ENCODE peak calls at places on chromosomes 6 and 20, in four cellular contexts. Y is GM12878, W is tibial nerve, S is Peyer's patch. J is an unnamed sample.

GRCh38 chr6:113068569-113068968 is 721.4 kb downstream of the RFPL4B start:
- DNase-seq in Y (no peak), W (no peak), S (no peak), J (no peak)

GRCh38 chr6:1099257-1099656 is 212.6 kb upstream of the FOXQ1 start:
- DNase-seq in S (no peak), W (no peak), Y (no peak), J (no peak)

GRCh38 chr6:30730611-30731435 is 10.7 kb downstream of the TUBB start:
- DNase-seq in W (peak), S (peak), Y (no peak), J (peak)

GRCh38 chr20:40431611-40432010 is 257.4 kb downstream of the MAFB start:
- DNase-seq in Y (no peak), W (no peak), S (no peak), J (no peak)

GRCh38 chr6:122660296-122660695 is 50.1 kb downstream of the PKIB start:
- DNase-seq in Y (no peak), W (no peak), S (no peak), J (no peak)

GRCh38 chr6:24183584-24183983 is 57.6 kb downstream of the NRSN1 start:
- DNase-seq in Y (no peak), W (no peak), S (no peak), J (no peak)

GRCh38 chr20:58987790-58988564 is 6.9 kb downstream of the NELFCD start:
- DNase-seq in W (no peak), S (no peak), Y (no peak), J (no peak)

GRCh38 chr20:22887796-22888195 is 147.3 kb upstream of the SSTR4 start:
- DNase-seq in Y (no peak), S (no peak), W (no peak), J (no peak)

GRCh38 chr6:148693882-148694484 is 52.8 kb upstream of the UST start:
- DNase-seq in Y (no peak), S (no peak), W (no peak), J (no peak)

GRCh38 chr6:166627875-166628849 is 1.1 kb upstream of the RPS6KA2 start:
- DNase-seq in S (peak), W (no peak), Y (no peak), J (no peak)

GRCh38 chr6:24761193-24761835 is 13.4 kb upstream of the GMNN start:
- DNase-seq in S (no peak), Y (no peak), W (no peak), J (no peak)

GRCh38 chr20:59603727-59604608 is at the start of gene PHACTR3:
- DNase-seq in Y (no peak), S (no peak), W (no peak), J (no peak)

DNA sequence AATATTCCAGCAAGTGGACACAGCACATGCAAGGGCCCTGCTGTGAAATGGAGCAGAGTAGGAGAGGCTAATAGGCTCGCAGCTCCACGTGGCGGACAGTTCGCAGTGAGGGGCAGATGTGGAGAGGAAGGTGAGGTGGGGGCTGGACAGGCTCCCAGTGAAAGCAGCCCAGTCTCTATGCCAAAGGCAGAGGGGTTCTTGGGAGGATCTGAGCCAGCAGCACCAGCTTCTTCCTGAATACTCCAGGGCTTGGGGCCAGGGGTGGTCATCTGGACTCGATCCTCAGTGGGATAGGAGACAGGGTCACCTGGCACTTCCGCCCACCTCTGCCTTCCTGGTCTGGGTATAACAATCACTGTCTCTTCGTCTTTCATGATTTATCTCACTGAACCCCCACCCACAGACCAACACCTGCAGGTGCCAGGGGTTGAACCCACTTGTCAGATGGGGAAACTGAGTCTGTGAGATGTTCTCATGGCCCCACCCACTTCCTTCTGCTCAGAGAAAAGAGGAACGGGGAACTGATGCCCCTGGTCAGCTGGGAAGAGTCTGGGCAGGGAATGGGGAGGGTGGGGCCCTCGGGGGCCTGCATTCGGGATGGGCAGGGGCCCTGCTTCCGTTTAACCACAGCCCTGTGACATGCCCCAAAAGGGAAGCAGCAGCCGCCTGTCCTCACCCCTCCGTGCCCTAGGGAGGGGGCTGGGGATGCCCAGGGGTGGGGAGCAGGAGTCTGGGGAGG is 81.2 kb downstream of the CEBPB start:
- DNase-seq in S (no peak), Y (no peak), W (no peak), J (no peak)
- H3K27ac ChIP-seq in S (no peak), Y (no peak), W (no peak), J (no peak)

GRCh38 chr20:43262341-43262740 is 72.6 kb upstream of the PTPRT start:
- DNase-seq in Y (no peak), S (no peak), W (no peak), J (no peak)

GRCh38 chr20:43265449-43265848 is 75.7 kb upstream of the PTPRT start:
- DNase-seq in Y (no peak), W (no peak), S (no peak), J (no peak)
- H3K27ac ChIP-seq in Y (no peak), W (no peak), S (no peak), J (no peak)

GRCh38 chr20:49889245-49889942 is 25.9 kb downstream of the SPATA2 start:
- DNase-seq in S (no peak), W (no peak), Y (no peak), J (no peak)

GRCh38 chr20:49888341-49889244 is 26.7 kb downstream of the SPATA2 start:
- DNase-seq in W (peak), S (no peak), Y (peak), J (no peak)

GRCh38 chr20:49886571-49887203 is 28.6 kb downstream of the SPATA2 start:
- DNase-seq in Y (no peak), W (no peak), S (no peak), J (no peak)

GRCh38 chr20:49887251-49887827 is 28.0 kb downstream of the SPATA2 start:
- DNase-seq in Y (no peak), W (no peak), S (no peak), J (no peak)

GRCh38 chr20:49887828-49888340 is 27.4 kb downstream of the SPATA2 start:
- DNase-seq in W (no peak), Y (no peak), S (no peak), J (no peak)
- H3K27ac ChIP-seq in W (peak), Y (no peak), S (no peak), J (no peak)

GRCh38 chr20:34459209-34459608 is 57.0 kb upstream of the DYNLRB1 start:
- DNase-seq in W (no peak), S (no peak), Y (no peak), J (no peak)
- H3K27ac ChIP-seq in W (no peak), S (no peak), Y (no peak), J (no peak)

DNA sequence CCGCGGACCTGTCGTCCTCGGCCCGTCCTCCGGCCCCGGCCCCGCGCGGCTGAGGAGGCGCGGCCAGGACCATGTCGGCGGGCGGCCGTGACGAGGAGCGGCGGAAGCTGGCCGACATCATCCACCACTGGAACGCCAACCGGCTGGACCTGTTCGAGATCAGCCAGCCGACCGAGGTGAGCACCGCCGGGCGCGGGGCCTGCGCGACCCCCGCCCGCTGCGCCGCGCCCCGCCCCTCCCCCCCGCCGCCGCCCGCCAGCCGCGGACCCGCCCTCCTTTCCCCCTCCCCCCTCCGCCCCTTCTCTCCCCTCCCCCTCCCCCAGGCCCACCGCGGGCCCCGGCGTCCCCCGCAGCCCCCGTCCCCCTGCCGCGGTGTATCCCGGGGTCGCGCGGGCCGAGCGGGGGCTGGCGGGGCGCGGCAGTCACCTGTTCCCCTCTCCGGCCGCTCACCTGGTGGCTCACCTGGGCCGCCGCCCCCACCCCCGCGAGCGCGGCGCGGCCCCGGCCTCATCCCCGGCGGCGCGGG is 414 bp downstream of the AFDN start:
- DNase-seq in W (no peak), Y (no peak), S (no peak), J (no peak)
- H3K27ac ChIP-seq in W (peak), Y (no peak), S (peak), J (peak)

GRCh38 chr20:46689754-46690085 is 476 bp upstream of the TP53RK start:
- DNase-seq in Y (no peak), W (no peak), S (no peak), J (no peak)
- H3K27ac ChIP-seq in Y (peak), W (peak), S (peak), J (peak)

J was measured in epithelial cell of prostate.